ENCODE peak calls at places on chromosomes 5 and 9, in four cellular contexts. U is IMR-90, G is H9, C is H1. D is an unnamed sample.

GRCh38 chr5:77280036-77280435 is 69.6 kb downstream of the PDE8B start:
- DNase-seq in U (no peak), C (no peak), G (no peak), D (no peak)

GRCh38 chr9:86772289-86772982 is 174.9 kb downstream of the GAS1 start:
- DNase-seq in U (no peak), G (no peak), C (no peak), D (no peak)

GRCh38 chr5:145536133-145536532 is 299.0 kb downstream of the PRELID2 start:
- DNase-seq in U (peak), C (no peak), G (no peak), D (no peak)

GRCh38 chr5:8912106-8912505 is 633.8 kb downstream of the SEMA5A start:
- DNase-seq in U (peak), G (no peak), C (no peak), D (no peak)

GRCh38 chr9:32589083-32589713 is 16.2 kb upstream of the NDUFB6 start:
- DNase-seq in C (no peak), U (peak), G (no peak), D (peak)

GRCh38 chr5:10563940-10564837 is at the start of gene ANKRD33B:
- DNase-seq in U (peak), G (peak), C (no peak), D (peak)

GRCh38 chr5:89816038-89816437 is 593.5 kb downstream of the CETN3 start:
- DNase-seq in C (no peak), U (no peak), G (no peak), D (no peak)

GRCh38 chr9:133396952-133397351 is 20.8 kb downstream of the STKLD1 start:
- DNase-seq in U (no peak), C (peak), G (peak), D (peak)

GRCh38 chr9:136661641-136662325 is 933 bp upstream of the EGFL7 start:
- DNase-seq in U (no peak), C (peak), G (no peak), D (no peak)

GRCh38 chr9:78986446-78986845 is 585.3 kb upstream of the TLE4 start:
- DNase-seq in G (no peak), U (no peak), C (no peak), D (no peak)

GRCh38 chr5:110853267-110853666 is 114.5 kb downstream of the SLC25A46 start:
- DNase-seq in G (no peak), U (peak), C (no peak), D (peak)

GRCh38 chr9:117772960-117773359 is 68.8 kb downstream of the TLR4 start:
- DNase-seq in U (no peak), C (no peak), G (no peak), D (peak)

GRCh38 chr5:133850811-133851210 is 117.6 kb downstream of the C5orf15 start:
- DNase-seq in G (no peak), C (no peak), U (no peak), D (no peak)

GRCh38 chr9:2087500-2088313 is 72.6 kb downstream of the SMARCA2 start:
- DNase-seq in G (no peak), C (no peak), U (peak), D (peak)

GRCh38 chr5:79973511-79973910 is 17.6 kb downstream of the MTX3 start:
- DNase-seq in G (no peak), U (no peak), C (no peak), D (peak)

GRCh38 chr9:135345775-135346433 is 133.7 kb upstream of the PPP1R26 start:
- DNase-seq in U (no peak), G (no peak), C (no peak), D (no peak)

GRCh38 chr9:135221951-135222631 is 134.6 kb downstream of the OLFM1 start:
- DNase-seq in U (no peak), C (no peak), G (peak), D (peak)

GRCh38 chr5:107005161-107005560 is 665.6 kb downstream of the EFNA5 start:
- DNase-seq in U (no peak), C (no peak), G (no peak), D (no peak)

GRCh38 chr5:126373621-126374416 is 49.4 kb upstream of the GRAMD2B start:
- DNase-seq in U (no peak), G (no peak), C (no peak), D (no peak)

GRCh38 chr5:154478224-154478565 is at the start of gene HAND1:
- DNase-seq in G (peak), C (peak), U (no peak), D (peak)

GRCh38 chr9:72509053-72509452 is 12.4 kb upstream of the TMC1 start:
- DNase-seq in U (peak), C (no peak), G (no peak), D (no peak)

GRCh38 chr5:89037090-89037489 is 154.1 kb upstream of the MEF2C start:
- DNase-seq in G (no peak), U (peak), C (no peak), D (peak)

GRCh38 chr5:65151632-65152031 is 330.1 kb downstream of the ADAMTS6 start:
- DNase-seq in U (peak), G (no peak), C (no peak), D (no peak)

GRCh38 chr5:132426525-132427138 is 57.1 kb downstream of the SLC22A5 start:
- DNase-seq in C (peak), U (peak), G (peak), D (peak)

GRCh38 chr5:44807269-44807668 is 1.5 kb upstream of the MRPS30 start:
- DNase-seq in G (no peak), U (no peak), C (no peak), D (no peak)

GRCh38 chr9:79989079-79989478 is 417.3 kb downstream of the TLE4 start:
- DNase-seq in U (no peak), C (no peak), G (no peak), D (no peak)

DNA sequence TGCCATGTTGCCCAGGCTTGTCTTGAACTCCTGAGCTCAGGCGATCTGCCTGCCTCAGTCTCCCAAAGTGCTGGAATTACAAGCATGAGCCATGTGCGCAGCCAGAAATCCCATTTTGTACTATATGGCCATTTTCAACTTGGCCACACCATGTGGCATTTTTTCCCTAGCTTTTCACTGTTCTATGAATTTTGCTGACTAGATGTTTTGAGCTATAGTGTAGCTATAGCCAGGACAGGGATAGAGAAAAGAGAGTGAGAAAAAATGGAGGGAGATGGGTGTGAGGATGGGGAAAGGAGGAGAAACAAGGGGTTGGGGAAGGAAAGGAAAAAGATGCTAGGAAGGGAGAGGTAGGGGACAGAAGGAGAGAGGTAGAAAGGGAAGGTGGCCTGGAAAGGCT is 46.4 kb downstream of the DMXL1 start:
- DNase-seq in G (no peak), C (no peak), U (no peak), D (no peak)
- H3K56ac ChIP-seq in G (no peak), C (no peak), U (no peak), D (no peak)

DNA sequence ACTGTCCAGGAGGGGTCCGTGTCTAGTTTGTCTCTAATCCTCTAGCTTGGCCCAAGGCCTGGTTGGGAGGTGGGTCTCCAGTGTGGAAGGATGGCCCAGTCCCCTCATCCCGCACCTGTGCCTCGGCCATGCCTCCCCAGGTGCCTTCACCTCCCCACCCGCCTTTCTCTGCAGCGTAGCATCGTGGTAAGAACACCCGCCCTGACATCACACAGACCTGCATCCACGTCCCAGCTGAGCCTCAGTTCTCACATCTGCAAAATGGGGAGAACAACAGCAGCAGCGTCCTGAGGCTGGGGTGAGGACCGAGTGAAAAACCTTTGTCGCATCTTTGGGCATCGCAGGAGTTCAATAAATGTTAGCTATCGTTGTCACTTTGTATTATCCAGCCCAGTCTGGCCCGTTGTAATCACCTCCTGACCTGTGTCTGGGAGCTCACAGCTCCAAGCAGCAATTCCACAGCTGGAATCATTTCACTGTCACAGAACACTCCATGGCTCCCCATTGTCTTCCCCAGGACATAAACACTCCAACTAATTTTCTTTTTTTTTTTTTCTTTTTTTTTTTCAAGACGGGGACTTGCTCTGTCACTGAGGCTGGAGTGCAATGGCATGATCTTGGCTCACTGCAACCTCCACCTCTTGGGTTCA is 181.2 kb upstream of the IER5L start:
- DNase-seq in G (no peak), U (no peak), C (no peak), D (no peak)
- H3K4ac ChIP-seq in G (no peak), U (no peak), C (no peak), D (no peak)

GRCh38 chr9:83598487-83598886 is 24.5 kb upstream of the IDNK start:
- DNase-seq in G (no peak), U (peak), C (no peak), D (no peak)
- H3K27ac ChIP-seq in G (no peak), U (no peak), C (no peak), D (no peak)

GRCh38 chr5:61755726-61756125 is 423.7 kb downstream of the ZSWIM6 start:
- DNase-seq in C (no peak), G (no peak), U (no peak), D (no peak)

GRCh38 chr5:61758711-61759110 is 426.7 kb downstream of the ZSWIM6 start:
- DNase-seq in G (no peak), U (no peak), C (no peak), D (no peak)

GRCh38 chr5:61752588-61752987 is 420.5 kb downstream of the ZSWIM6 start:
- DNase-seq in U (no peak), G (no peak), C (no peak), D (no peak)

DNA sequence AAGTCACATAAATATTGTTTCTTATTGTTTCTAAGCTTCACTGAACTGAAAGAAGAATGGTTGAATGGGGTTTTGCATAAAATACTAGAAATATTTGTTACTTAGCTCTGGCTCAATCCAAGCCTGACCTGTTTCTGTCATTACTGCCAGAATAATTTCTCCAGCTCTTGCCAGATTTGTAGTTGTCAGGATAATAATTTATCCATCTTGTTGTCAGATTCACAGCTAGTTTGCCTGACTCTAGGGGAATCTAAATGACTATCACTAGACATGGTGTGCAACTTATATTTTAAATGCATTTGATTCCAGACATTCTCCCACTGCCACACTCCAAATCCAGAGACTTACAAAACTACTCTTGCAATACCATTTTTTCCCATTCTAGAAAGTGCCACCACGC is 422.7 kb downstream of the ZSWIM6 start:
- DNase-seq in G (no peak), U (no peak), C (no peak), D (no peak)
- H3K56ac ChIP-seq in G (no peak), U (no peak), C (no peak), D (no peak)